ENCODE peak calls at places on chromosomes 6 and 20, in five cellular contexts. M is posterior cingulate gyrus, S is NCI-H2107, I is Calu3, D is tibial nerve. B is an unnamed sample.
A peak's percentile ranks its signal among the peaks of the same experiment; 100 is the strongest.

GRCh38 chr6:52407467-52407866 is 12.7 kb upstream of the EFHC1 start:
- DNase-seq in M (no peak), S (no peak), I (peak; percentile 24), D (no peak), B (no peak)

GRCh38 chr6:107361568-107362270 is 97.6 kb downstream of the PDSS2 start:
- DNase-seq in M (no peak), S (no peak), I (peak; percentile 37), D (no peak), B (no peak)

GRCh38 chr20:48903705-48904104 is 17.8 kb upstream of the ARFGEF2 start:
- DNase-seq in M (no peak), S (no peak), I (no peak), D (no peak), B (no peak)

GRCh38 chr20:11905460-11906150 is 12.1 kb upstream of the BTBD3 start:
- DNase-seq in M (no peak), S (no peak), I (no peak), D (no peak), B (no peak)

GRCh38 chr6:53647437-53648094 is 18.0 kb downstream of the KLHL31 start:
- DNase-seq in M (no peak), S (no peak), I (no peak), D (no peak), B (no peak)

GRCh38 chr20:9169409-9169808 is 100.5 kb downstream of the PLCB4 start:
- DNase-seq in M (no peak), S (no peak), I (no peak), D (no peak), B (no peak)

GRCh38 chr6:138897031-138897430 is 91.0 kb downstream of the REPS1 start:
- DNase-seq in M (no peak), S (no peak), I (no peak), D (no peak), B (no peak)

GRCh38 chr6:84926756-84927155 is 162.4 kb upstream of the TBX18 start:
- DNase-seq in M (no peak), S (no peak), I (no peak), D (no peak), B (no peak)

GRCh38 chr6:13677878-13678254 is 33.8 kb downstream of the RANBP9 start:
- DNase-seq in M (no peak), S (no peak), I (no peak), D (no peak), B (no peak)

GRCh38 chr6:62150048-62150663 is 135.9 kb downstream of the KHDRBS2 start:
- DNase-seq in M (no peak), S (peak; percentile 0), I (peak; percentile 21), D (no peak), B (no peak)

GRCh38 chr6:10521104-10521808 is at the start of gene GCNT2:
- DNase-seq in M (no peak), S (no peak), I (peak; percentile 46), D (no peak), B (no peak)

GRCh38 chr6:111938710-111939109 is 65.5 kb upstream of the FYN start:
- DNase-seq in M (no peak), S (no peak), I (no peak), D (no peak), B (no peak)